ENCODE peak calls at places on chromosomes 5 and 9, in six cellular contexts. D is mesenchymal stem cell; A is effector memory CD4-positive, alpha-beta T cell; M is coronary artery; R is body of pancreas; O is uterus. N is an unnamed sample.

GRCh38 chr5:177378884-177379883 is 5.0 kb upstream of the SLC34A1 start:
- DNase-seq in A (no peak), M (no peak), D (peak; percentile 90), R (no peak), O (no peak), N (peak; percentile 34)

GRCh38 chr5:53576674-53577073 is 16.2 kb downstream of the NDUFS4 start:
- DNase-seq in R (no peak), D (no peak), O (no peak), A (no peak), M (no peak), N (no peak)

GRCh38 chr5:138641547-138642298 is 66.5 kb upstream of the HSPA9 start:
- DNase-seq in R (peak; percentile 80), M (no peak), A (peak; percentile 34), D (peak; percentile 69), O (peak; percentile 30), N (peak; percentile 89)

GRCh38 chr9:104091708-104092107 is 2.4 kb upstream of the SMC2 start:
- DNase-seq in O (peak; percentile 76), R (no peak), A (no peak), D (peak; percentile 8), M (no peak), N (peak; percentile 11)

GRCh38 chr9:97741947-97742346 is 44.8 kb upstream of the XPA start:
- DNase-seq in D (no peak), M (no peak), A (no peak), R (no peak), O (no peak), N (no peak)

GRCh38 chr5:56839062-56839461 is 23.7 kb downstream of the MAP3K1 start:
- DNase-seq in D (no peak), A (no peak), O (no peak), M (no peak), R (no peak), N (no peak)

GRCh38 chr5:74392698-74393431 is 247.7 kb downstream of the ENC1 start:
- DNase-seq in R (no peak), D (peak; percentile 78), A (no peak), M (no peak), O (no peak), N (no peak)

GRCh38 chr5:78377056-78377717 is 16.8 kb downstream of the SCAMP1 start:
- DNase-seq in A (no peak), O (no peak), M (no peak), D (no peak), R (peak; percentile 55), N (no peak)

GRCh38 chr5:61290815-61291214 is 41.2 kb upstream of the ZSWIM6 start:
- DNase-seq in O (no peak), M (no peak), D (peak; percentile 53), R (peak; percentile 82), A (no peak), N (no peak)

GRCh38 chr5:90561766-90562165 is 3.2 kb downstream of the ADGRV1 start:
- DNase-seq in R (no peak), A (no peak), M (no peak), D (no peak), O (no peak), N (no peak)

GRCh38 chr9:114096041-114096511 is 3.0 kb downstream of the KIF12 start:
- DNase-seq in A (no peak), M (no peak), O (no peak), D (no peak), R (peak; percentile 32), N (peak; percentile 25)

GRCh38 chr9:127448112-127448805 is 2.9 kb downstream of the RPL12 start:
- DNase-seq in R (no peak), D (no peak), O (no peak), A (no peak), M (no peak), N (no peak)

GRCh38 chr5:164237531-164237930 is 732.1 kb downstream of the MAT2B start:
- DNase-seq in R (no peak), O (no peak), A (no peak), M (no peak), D (no peak), N (no peak)

GRCh38 chr5:121968910-121969607 is 7.3 kb downstream of the SRFBP1 start:
- DNase-seq in D (peak; percentile 100), R (no peak), O (no peak), M (no peak), A (no peak), N (peak; percentile 69)

GRCh38 chr9:125997510-125997823 is 250.3 kb downstream of the PBX3 start:
- DNase-seq in O (no peak), D (no peak), M (no peak), A (no peak), R (no peak), N (no peak)

GRCh38 chr9:108702681-108703080 is 153.1 kb downstream of the ACTL7B start:
- DNase-seq in M (no peak), R (no peak), A (no peak), O (no peak), D (no peak), N (no peak)

GRCh38 chr5:176560364-176560763 is 11.2 kb downstream of the CDHR2 start:
- DNase-seq in M (no peak), A (no peak), D (no peak), R (no peak), O (no peak), N (no peak)

GRCh38 chr5:115284021-115284420 is 12.4 kb downstream of the CCDC112 start:
- DNase-seq in M (no peak), A (no peak), D (no peak), R (no peak), O (no peak), N (no peak)

GRCh38 chr5:115291397-115291796 is 5.1 kb downstream of the CCDC112 start:
- DNase-seq in R (no peak), M (no peak), A (no peak), D (no peak), O (no peak), N (no peak)

GRCh38 chr5:115289104-115289503 is 7.3 kb downstream of the CCDC112 start:
- DNase-seq in M (no peak), D (no peak), O (no peak), R (no peak), A (no peak), N (no peak)
- H3K27ac ChIP-seq in M (no peak overlapping the region), D (no peak overlapping the region), O (no peak overlapping the region), R (no peak overlapping the region), A (no peak overlapping the region), N (no peak overlapping the region)

GRCh38 chr5:21820527-21820926 is 1032.6 kb downstream of the CDH12 start:
- DNase-seq in M (no peak), A (no peak), D (no peak), O (no peak), R (no peak), N (peak; percentile 45)
- H3K27ac ChIP-seq in M (no peak overlapping the region), A (no peak overlapping the region), D (no peak overlapping the region), O (no peak overlapping the region), R (no peak overlapping the region), N (peak overlapping the region; percentile 7)

GRCh38 chr5:154276932-154277331 is 86.4 kb downstream of the GALNT10 start:
- DNase-seq in A (no peak), D (peak; percentile 90), M (peak; percentile 79), O (peak; percentile 54), R (peak; percentile 35), N (no peak)

GRCh38 chr5:154278172-154278571 is 87.6 kb downstream of the GALNT10 start:
- DNase-seq in M (no peak), R (no peak), D (no peak), O (no peak), A (no peak), N (no peak)

GRCh38 chr5:154274828-154275185 is 84.3 kb downstream of the GALNT10 start:
- DNase-seq in A (no peak), R (no peak), O (no peak), D (no peak), M (no peak), N (no peak)

GRCh38 chr5:154277499-154277898 is 87.0 kb downstream of the GALNT10 start:
- DNase-seq in D (no peak), A (no peak), M (no peak), O (no peak), R (no peak), N (no peak)

DNA sequence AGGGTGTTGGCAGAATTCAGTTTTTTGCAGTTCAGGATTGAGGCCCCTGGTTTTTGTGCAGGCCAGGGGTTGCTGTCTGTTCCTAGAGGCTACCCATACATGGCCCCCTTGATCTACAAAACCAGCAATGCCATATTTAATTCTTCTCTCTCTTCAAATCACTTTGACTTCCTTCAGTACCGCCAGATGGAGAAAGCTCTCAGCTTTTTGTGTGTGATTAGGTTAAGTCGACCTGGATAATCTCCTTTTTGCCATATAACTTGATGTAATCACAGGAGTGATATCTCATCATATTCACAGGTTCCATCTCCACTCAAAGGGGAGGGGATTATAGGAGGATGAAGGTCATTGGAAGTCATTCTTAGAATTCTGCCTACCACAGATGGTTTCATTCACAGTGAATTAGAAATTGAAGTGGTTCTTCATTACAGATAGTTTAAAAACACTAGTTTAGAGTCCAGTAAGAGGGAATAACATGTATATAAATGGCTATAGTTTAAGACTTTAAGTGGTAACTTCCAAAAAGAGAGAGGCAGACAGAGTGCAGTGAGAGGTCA is 85.8 kb downstream of the GALNT10 start:
- DNase-seq in D (no peak), O (no peak), R (no peak), A (no peak), M (no peak), N (no peak)
- H3K27ac ChIP-seq in D (no peak overlapping the region), O (no peak overlapping the region), R (no peak overlapping the region), A (no peak overlapping the region), M (no peak overlapping the region), N (no peak overlapping the region)

GRCh38 chr9:106887066-106887465 is 24.1 kb downstream of the ZNF462 start:
- DNase-seq in O (no peak), R (no peak), M (no peak), A (no peak), D (no peak), N (no peak)

GRCh38 chr9:106888992-106889631 is 26.1 kb downstream of the ZNF462 start:
- DNase-seq in D (peak; percentile 57), M (no peak), A (no peak), O (no peak), R (no peak), N (no peak)

GRCh38 chr9:106885451-106885850 is 22.5 kb downstream of the ZNF462 start:
- DNase-seq in A (no peak), R (no peak), M (no peak), D (peak; percentile 91), O (no peak), N (no peak)

GRCh38 chr9:106883626-106884190 is 20.7 kb downstream of the ZNF462 start:
- DNase-seq in R (no peak), M (no peak), O (no peak), A (no peak), D (peak; percentile 52), N (no peak)

DNA sequence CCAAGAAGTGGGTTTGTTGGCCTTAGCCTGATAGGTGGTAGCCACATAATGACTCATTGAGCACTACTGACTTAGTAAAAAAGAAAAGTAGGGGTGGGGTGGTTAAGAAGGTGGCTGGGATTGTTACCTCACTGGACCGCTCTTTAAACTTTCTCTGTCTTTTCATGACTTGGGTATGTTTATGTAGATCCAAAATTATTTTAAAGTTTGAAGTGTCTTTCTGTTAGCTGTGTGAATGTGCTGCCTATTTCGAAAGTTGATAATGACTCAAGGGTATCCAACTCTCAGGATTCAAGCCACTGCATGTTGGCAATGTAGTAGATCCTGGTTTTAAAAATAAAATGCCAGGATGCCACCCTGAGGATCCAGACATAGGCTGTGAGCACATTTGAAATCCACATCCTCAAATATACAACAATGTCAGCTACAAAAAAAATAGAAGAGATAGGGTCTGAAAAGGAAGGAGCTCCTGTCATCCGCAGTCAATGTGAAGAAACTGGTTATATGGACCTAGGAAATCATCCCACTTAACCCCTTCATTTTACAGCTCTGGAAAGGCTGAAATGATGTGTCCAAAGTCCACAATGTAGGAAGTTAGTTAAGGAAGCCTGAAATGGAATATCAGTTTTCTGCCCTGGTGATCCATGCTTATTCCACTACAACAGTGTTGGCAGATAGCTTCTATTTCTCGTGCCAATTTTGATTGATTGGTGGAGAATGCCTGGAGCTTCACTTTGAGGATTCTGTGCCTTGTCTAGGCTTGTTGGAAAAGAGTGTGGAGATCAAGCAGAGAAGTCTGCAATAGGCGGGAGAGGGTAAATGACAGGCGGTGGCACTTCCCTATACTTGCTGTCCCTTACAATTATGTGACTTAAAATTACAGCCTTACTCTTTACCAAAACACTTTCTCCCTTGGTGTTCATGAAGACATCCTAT is 23.4 kb downstream of the ZNF462 start:
- DNase-seq in O (no peak), D (no peak), R (no peak), A (no peak), M (no peak), N (no peak)
- H3K27ac ChIP-seq in O (no peak overlapping the region), D (peak overlapping the region; percentile 47), R (no peak overlapping the region), A (no peak overlapping the region), M (no peak overlapping the region), N (no peak overlapping the region)

N was measured in A673.